ENCODE peak calls at places on chromosomes 13 and 19, in seven cellular contexts. B is fibroblast of the aortic adventitia, L is fibroblast of pulmonary artery, D is GM23338, U is mucosa of descending colon, O is pancreas, M is esophagus squamous epithelium. S is an unnamed sample.

GRCh38 chr19:12721656-12722565 is 1.8 kb downstream of the TNPO2 start:
- DNase-seq in O (peak), B (peak), L (peak), M (no peak), D (peak), U (peak), S (peak)

GRCh38 chr13:33611016-33611805 is 206.7 kb upstream of the RFC3 start:
- DNase-seq in M (no peak), O (peak), U (peak), D (peak), L (peak), B (peak), S (peak)

GRCh38 chr13:50846861-50847475 is 3.5 kb upstream of the DLEU7 start:
- DNase-seq in U (no peak), B (no peak), M (no peak), L (no peak), D (no peak), O (no peak), S (no peak)

GRCh38 chr19:3586124-3586626 is 897 bp downstream of the GIPC3 start:
- DNase-seq in U (no peak), B (no peak), L (no peak), D (peak), O (no peak), M (no peak), S (no peak)

GRCh38 chr13:75181906-75182305 is 300.1 kb downstream of the TBC1D4 start:
- DNase-seq in O (no peak), L (peak), B (peak), D (no peak), M (no peak), U (no peak), S (peak)

GRCh38 chr19:45640849-45641273 is 1.7 kb upstream of the EML2 start:
- DNase-seq in U (peak), L (no peak), M (no peak), O (peak), B (no peak), D (peak), S (no peak)

GRCh38 chr19:52640916-52641315 is 2.8 kb upstream of the ZNF83 start:
- DNase-seq in D (peak), B (no peak), M (no peak), L (no peak), O (no peak), U (no peak), S (no peak)

GRCh38 chr19:15223649-15224371 is 8.4 kb downstream of the EPHX3 start:
- DNase-seq in U (no peak), O (no peak), B (no peak), D (peak), M (no peak), L (peak), S (no peak)

GRCh38 chr19:3618144-3618810 is 8.3 kb downstream of the CACTIN start:
- DNase-seq in D (peak), O (peak), L (peak), M (no peak), B (peak), U (peak), S (peak)

GRCh38 chr13:23630349-23631093 is 60.3 kb downstream of the TNFRSF19 start:
- DNase-seq in M (no peak), O (no peak), L (no peak), U (no peak), D (no peak), B (no peak), S (no peak)

GRCh38 chr19:2695288-2695866 is 7.1 kb downstream of the GNG7 start:
- DNase-seq in B (no peak), U (no peak), M (no peak), D (no peak), L (no peak), O (no peak), S (no peak)

GRCh38 chr19:6068711-6069110 is 41.6 kb downstream of the RFX2 start:
- DNase-seq in B (peak), D (no peak), U (no peak), M (no peak), L (no peak), O (no peak), S (no peak)

GRCh38 chr19:1397838-1398237 is 3.5 kb downstream of the GAMT start:
- DNase-seq in D (no peak), O (no peak), B (no peak), M (no peak), U (no peak), L (no peak), S (no peak)

GRCh38 chr13:35157143-35157755 is 215.2 kb downstream of the NBEA start:
- DNase-seq in M (no peak), U (no peak), L (peak), D (peak), B (peak), O (no peak), S (peak)

GRCh38 chr19:43780706-43781525 is at the start of gene KCNN4:
- DNase-seq in U (peak), D (no peak), L (peak), M (peak), B (peak), O (no peak), S (peak)
- H3K4me3 ChIP-seq in U (no peak), D (no peak), L (no peak), M (peak), B (peak), O (no peak), S (peak)

GRCh38 chr19:50850738-50851137 is 4.0 kb upstream of the KLK3 start:
- DNase-seq in D (no peak), L (no peak), M (no peak), U (no peak), O (no peak), B (no peak), S (no peak)
- TF ChIP-seq CTCF in D (no peak), L (no peak), M (no peak), U (no peak), O (no peak), B (no peak), S (no peak)

GRCh38 chr19:42279902-42280760 is 11.1 kb downstream of the CIC start:
- DNase-seq in O (peak), U (peak), B (peak), L (peak), M (no peak), D (peak), S (peak)
- H3K4me3 ChIP-seq in O (peak), U (peak), B (peak), L (peak), M (peak), D (peak), S (peak)

DNA sequence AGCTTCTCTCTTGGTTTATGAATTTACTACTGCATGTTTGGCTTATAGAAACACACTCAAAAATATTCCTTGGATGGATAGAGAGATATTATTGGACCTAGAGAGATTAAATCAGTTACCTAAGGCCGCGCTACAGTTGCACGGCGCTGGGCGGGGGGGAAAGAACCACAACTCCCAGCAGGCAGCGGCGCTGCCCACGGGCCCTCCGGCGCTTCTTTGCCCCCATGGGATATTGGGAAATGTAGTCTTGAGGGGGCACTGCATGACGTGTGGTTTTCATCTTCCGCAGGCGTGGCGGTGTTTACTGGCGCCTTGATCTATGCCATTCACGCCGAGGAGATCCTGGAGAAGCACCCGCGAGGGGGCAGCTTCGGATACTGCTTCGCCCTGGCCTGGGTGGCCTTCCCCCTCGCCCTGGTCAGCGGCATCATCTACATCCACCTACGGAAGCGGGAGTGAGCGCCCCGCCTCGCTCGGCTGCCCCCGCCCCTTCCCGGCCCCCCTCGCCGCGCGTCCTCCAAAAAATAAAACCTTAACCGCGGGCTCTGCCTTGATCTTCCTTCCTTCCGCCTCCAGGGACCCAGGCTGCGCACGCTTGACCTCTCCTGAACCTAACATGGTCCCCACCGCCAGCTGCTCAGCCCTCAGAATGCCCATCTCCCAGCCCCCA is 4.8 kb downstream of the EMP3 start:
- DNase-seq in L (no peak), U (peak), M (peak), D (peak), O (peak), B (no peak), S (peak)
- TF ChIP-seq CTCF in L (no peak), U (no peak), M (peak), D (peak), O (no peak), B (no peak), S (no peak)

GRCh38 chr13:82654851-82655517 is 1227.3 kb downstream of the SLITRK1 start:
- DNase-seq in U (peak), O (peak), M (no peak), L (peak), D (no peak), B (peak), S (peak)
- H3K4me3 ChIP-seq in U (no peak), O (no peak), M (no peak), L (no peak), D (no peak), B (no peak), S (no peak)